ENCODE peak calls at places on chromosomes 3 and 15, in four cellular contexts. Q is WERI-Rb-1, D is lower leg skin, K is endodermal cell. X is an unnamed sample.

GRCh38 chr15:70532536-70533186 is 230.7 kb downstream of the UACA start:
- DNase-seq in Q (no peak), D (no peak), K (no peak), X (no peak)

GRCh38 chr3:138186216-138186615 is 885 bp upstream of the ARMC8 start:
- DNase-seq in Q (no peak), D (no peak), K (no peak), X (no peak)

GRCh38 chr3:186754006-186754405 is 29.4 kb upstream of the EIF4A2 start:
- DNase-seq in Q (no peak), D (no peak), K (no peak), X (no peak)

GRCh38 chr15:52857937-52858336 is 67.8 kb upstream of the ONECUT1 start:
- DNase-seq in Q (no peak), D (no peak), K (peak), X (no peak)

GRCh38 chr3:52857108-52857507 is 22.3 kb upstream of the MUSTN1 start:
- DNase-seq in Q (no peak), D (no peak), K (no peak), X (no peak)

GRCh38 chr3:136772709-136773108 is 20.5 kb upstream of the STAG1 start:
- DNase-seq in Q (no peak), D (no peak), K (no peak), X (no peak)

GRCh38 chr15:85727068-85727467 is 67.7 kb downstream of the KLHL25 start:
- DNase-seq in Q (no peak), D (peak), K (no peak), X (no peak)

GRCh38 chr3:57729339-57730039 is 26.6 kb upstream of the SLMAP start:
- DNase-seq in Q (no peak), D (no peak), K (no peak), X (no peak)

GRCh38 chr15:48096813-48097212 is 24.0 kb upstream of the SLC24A5 start:
- DNase-seq in Q (no peak), D (no peak), K (no peak), X (no peak)

GRCh38 chr3:153633407-153633806 is 471.4 kb downstream of the RAP2B start:
- DNase-seq in Q (no peak), D (no peak), K (no peak), X (no peak)

GRCh38 chr15:78422571-78423340 is 15.3 kb upstream of the IREB2 start:
- DNase-seq in Q (peak), D (peak), K (peak), X (peak)

GRCh38 chr3:77348244-77348855 is 308.5 kb downstream of the ROBO2 start:
- DNase-seq in Q (peak), D (no peak), K (peak), X (peak)

GRCh38 chr3:184353546-184353941 is 7.9 kb downstream of the CLCN2 start:
- DNase-seq in Q (no peak), D (no peak), K (no peak), X (no peak)

DNA sequence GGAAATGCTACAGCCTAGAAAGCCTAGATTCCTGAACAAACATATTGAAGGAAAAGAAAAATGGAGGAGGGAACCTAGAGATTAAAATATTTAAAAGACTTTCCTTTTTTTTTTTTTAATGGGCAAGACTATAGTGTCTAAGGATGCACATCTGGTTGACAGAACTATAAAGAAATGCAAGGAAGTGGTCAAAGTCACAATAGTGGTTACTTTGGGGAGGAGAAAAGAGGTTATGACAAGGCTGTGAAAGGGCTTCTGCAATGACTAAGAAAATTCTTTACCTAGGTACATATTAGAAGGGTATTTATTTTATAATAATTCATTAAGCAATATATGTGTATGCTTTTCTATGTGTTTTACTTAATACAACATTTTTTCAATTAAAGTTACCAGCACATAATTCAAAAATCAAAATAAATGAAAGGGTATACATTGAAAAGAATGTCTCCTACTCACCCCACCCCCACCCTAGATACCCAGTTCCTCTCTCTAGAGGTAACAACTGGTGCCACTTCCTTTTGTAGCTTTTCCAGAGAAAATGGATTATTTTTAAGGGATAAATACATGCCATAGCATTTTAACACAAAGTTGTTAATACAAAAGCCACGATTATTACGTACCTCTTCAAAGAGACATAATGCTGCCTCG is 70.1 kb downstream of the HERC1 start:
- DNase-seq in Q (no peak), D (no peak), K (no peak), X (no peak)
- TF ChIP-seq CTCF in Q (no peak), D (no peak), K (no peak), X (no peak)

GRCh38 chr15:72231847-72232461 is 964 bp upstream of the PKM start:
- DNase-seq in Q (no peak), D (peak), K (peak), X (no peak)

GRCh38 chr15:72229947-72230196 is 1.1 kb downstream of the PKM start:
- DNase-seq in Q (no peak), D (no peak), K (no peak), X (no peak)

GRCh38 chr15:72231066-72231846 is at the start of gene PKM:
- DNase-seq in Q (peak), D (peak), K (peak), X (peak)

GRCh38 chr15:72229076-72229946 is 1.7 kb downstream of the PKM start:
- DNase-seq in Q (no peak), D (no peak), K (peak), X (peak)

GRCh38 chr15:72230197-72231065 is 559 bp downstream of the PKM start:
- DNase-seq in Q (peak), D (peak), K (peak), X (peak)
- TF ChIP-seq CTCF in Q (no peak), D (no peak), K (no peak), X (no peak)

GRCh38 chr3:73115806-73116205 is 54.3 kb downstream of the EBLN2 start:
- DNase-seq in Q (no peak), D (no peak), K (no peak), X (no peak)
- TF ChIP-seq CTCF in Q (no peak), D (no peak), K (no peak), X (no peak)

GRCh38 chr3:171168086-171168485 is 141.6 kb upstream of the SLC2A2 start:
- DNase-seq in Q (peak), D (no peak), K (peak), X (no peak)
- TF ChIP-seq CTCF in Q (peak), D (no peak), K (peak), X (no peak)

GRCh38 chr3:196633658-196634151 is 5.8 kb upstream of the NRROS start:
- DNase-seq in Q (no peak), D (no peak), K (peak), X (no peak)

GRCh38 chr3:196634851-196635250 is 4.6 kb upstream of the NRROS start:
- DNase-seq in Q (no peak), D (no peak), K (peak), X (peak)

GRCh38 chr3:196634224-196634623 is 5.3 kb upstream of the NRROS start:
- DNase-seq in Q (no peak), D (no peak), K (no peak), X (no peak)

GRCh38 chr3:196631655-196632032 is 7.8 kb upstream of the NRROS start:
- DNase-seq in Q (no peak), D (no peak), K (no peak), X (no peak)

GRCh38 chr3:196632033-196632751 is 7.3 kb upstream of the NRROS start:
- DNase-seq in Q (peak), D (peak), K (peak), X (peak)
- TF ChIP-seq CTCF in Q (peak), D (no peak), K (peak), X (no peak)

DNA sequence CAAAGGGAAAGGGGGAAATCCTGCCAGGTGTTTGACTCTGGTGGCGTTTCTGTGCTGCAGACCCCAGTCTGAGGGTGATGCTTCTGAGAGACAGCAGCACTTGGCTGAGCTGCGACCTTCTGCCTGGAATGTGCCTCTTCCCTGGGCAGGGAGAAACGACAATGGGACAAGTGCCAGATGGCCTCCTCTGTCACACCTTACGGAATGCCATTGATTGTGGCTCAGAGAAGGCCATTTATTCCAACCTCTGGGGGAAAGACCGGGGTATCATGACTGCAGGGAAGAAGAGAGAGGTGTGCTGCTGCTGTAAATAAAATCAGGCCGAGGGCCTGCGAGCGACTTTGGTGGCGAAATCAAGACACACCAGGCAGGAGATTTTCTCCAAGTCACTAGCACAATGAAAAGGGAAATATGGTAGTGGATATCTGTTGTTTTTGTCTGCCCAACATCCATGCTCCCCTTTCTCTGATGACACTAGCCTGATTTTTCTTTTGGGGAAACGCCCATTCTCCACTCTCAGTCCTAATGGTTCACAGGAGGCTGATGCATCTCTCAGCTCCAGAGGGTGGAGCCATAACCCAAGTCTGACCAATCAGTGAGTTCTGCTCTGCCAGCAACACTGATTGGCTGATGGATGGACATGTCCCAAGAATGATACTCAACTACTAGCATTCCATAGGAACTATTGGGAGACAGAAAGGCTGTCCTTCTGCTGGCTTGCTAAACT is 336.1 kb downstream of the FOXP1 start:
- DNase-seq in Q (no peak), D (no peak), K (peak), X (peak)
- TF ChIP-seq CTCF in Q (no peak), D (no peak), K (no peak), X (no peak)

GRCh38 chr3:43559961-43560360 is 61.9 kb downstream of the ANO10 start:
- DNase-seq in Q (no peak), D (no peak), K (no peak), X (no peak)
- TF ChIP-seq CTCF in Q (no peak), D (no peak), K (peak), X (no peak)

GRCh38 chr15:44243829-44244228 is 44.7 kb upstream of the GOLM2 start:
- DNase-seq in Q (no peak), D (no peak), K (no peak), X (no peak)
- TF ChIP-seq CTCF in Q (no peak), D (no peak), K (peak), X (no peak)